ENCODE peak calls at places on chromosome 5, in ten cellular contexts. X is stomach, Y is breast epithelium, T is body of pancreas, W is SK-N-MC, L is heart right ventricle, R is right cardiac atrium, K is kidney, Z is cardiac muscle cell, B is Panc1. I is an unnamed sample.

GRCh38 chr5:83474170-83474796 is 2.7 kb downstream of the VCAN start:
- DNase-seq in T (peak), B (no peak), R (peak), W (no peak), K (peak), Y (peak), Z (peak), L (peak), X (peak), I (peak)

GRCh38 chr5:159866093-159866492 is 50.2 kb upstream of the ADRA1B start:
- DNase-seq in Y (no peak), R (no peak), B (no peak), W (no peak), K (no peak), Z (no peak), T (no peak), L (no peak), X (no peak), I (no peak)

GRCh38 chr5:16863380-16864007 is 72.6 kb downstream of the MYO10 start:
- DNase-seq in K (no peak), B (no peak), X (no peak), R (no peak), T (no peak), Y (no peak), Z (no peak), L (no peak), W (no peak), I (no peak)

GRCh38 chr5:131814990-131815389 is 18.2 kb upstream of the FNIP1 start:
- DNase-seq in T (no peak), B (peak), X (no peak), Y (no peak), L (no peak), Z (no peak), W (no peak), R (no peak), K (no peak), I (no peak)

GRCh38 chr5:172110921-172111873 is 76.8 kb downstream of the STK10 start:
- DNase-seq in L (no peak), T (no peak), W (no peak), R (peak), K (peak), Y (no peak), X (peak), B (no peak), Z (no peak), I (peak)

GRCh38 chr5:88355490-88356050 is 86.9 kb upstream of the TMEM161B start:
- DNase-seq in X (no peak), Z (no peak), Y (no peak), W (no peak), L (no peak), K (no peak), R (no peak), T (no peak), B (no peak), I (no peak)

GRCh38 chr5:67375606-67376005 is 179.0 kb upstream of the CD180 start:
- DNase-seq in X (no peak), T (no peak), Z (no peak), Y (no peak), R (no peak), K (no peak), L (no peak), W (no peak), B (no peak), I (no peak)

GRCh38 chr5:133244242-133244641 is 192.4 kb downstream of the HSPA4 start:
- DNase-seq in Z (no peak), K (no peak), X (no peak), L (no peak), R (no peak), B (no peak), Y (no peak), T (no peak), W (no peak), I (no peak)

GRCh38 chr5:139403418-139403786 is 487 bp downstream of the SPATA24 start:
- DNase-seq in K (no peak), L (no peak), R (no peak), X (no peak), W (no peak), B (no peak), T (no peak), Z (no peak), Y (no peak), I (no peak)

GRCh38 chr5:565782-566445 is 41.7 kb upstream of the SLC9A3 start:
- DNase-seq in X (no peak), L (no peak), T (no peak), R (no peak), B (no peak), W (no peak), K (peak), Z (no peak), Y (no peak), I (peak)

GRCh38 chr5:172567294-172567693 is 73.8 kb upstream of the NEURL1B start:
- DNase-seq in L (no peak), K (peak), B (no peak), T (no peak), Z (no peak), W (no peak), R (no peak), X (no peak), Y (no peak), I (no peak)

GRCh38 chr5:129216001-129216400 is 121.5 kb downstream of the ISOC1 start:
- DNase-seq in Z (no peak), X (no peak), Y (no peak), B (no peak), K (no peak), W (no peak), L (no peak), T (no peak), R (no peak), I (no peak)

GRCh38 chr5:84382363-84383295 is 2.1 kb downstream of the EDIL3 start:
- DNase-seq in L (peak), T (peak), X (no peak), R (peak), B (no peak), Y (peak), W (no peak), K (peak), Z (peak), I (peak)

GRCh38 chr5:127660048-127660733 is 11.3 kb downstream of the CTXN3 start:
- DNase-seq in K (no peak), Y (no peak), T (no peak), R (peak), W (no peak), X (no peak), Z (peak), B (no peak), L (peak), I (no peak)

GRCh38 chr5:122149691-122150090 is 20.3 kb downstream of the ZNF474 start:
- DNase-seq in W (no peak), Z (no peak), X (no peak), K (no peak), B (no peak), L (no peak), Y (no peak), R (no peak), T (no peak), I (no peak)

GRCh38 chr5:139885857-139886208 is 90.2 kb downstream of the PSD2 start:
- DNase-seq in T (no peak), R (no peak), L (no peak), K (no peak), Z (no peak), B (no peak), X (no peak), Y (no peak), W (no peak), I (no peak)

GRCh38 chr5:61311836-61312808 is 19.9 kb upstream of the ZSWIM6 start:
- DNase-seq in W (no peak), R (no peak), L (no peak), Y (no peak), T (no peak), X (no peak), K (no peak), B (peak), Z (no peak), I (no peak)

GRCh38 chr5:147686421-147686820 is 96.1 kb downstream of the JAKMIP2 start:
- DNase-seq in B (no peak), Y (no peak), R (no peak), L (no peak), X (no peak), T (no peak), W (no peak), Z (no peak), K (no peak), I (no peak)

GRCh38 chr5:51347704-51348103 is 35.5 kb upstream of the ISL1 start:
- DNase-seq in Y (no peak), W (peak), R (no peak), L (no peak), K (no peak), T (no peak), Z (no peak), B (no peak), X (no peak), I (no peak)

GRCh38 chr5:170681013-170681433 is 102.5 kb upstream of the GABRP start:
- DNase-seq in W (no peak), X (no peak), K (peak), B (no peak), R (peak), Z (peak), L (peak), Y (no peak), T (peak), I (no peak)
- H3K4me3 ChIP-seq in W (no peak), X (no peak), K (no peak), B (no peak), R (no peak), Z (no peak), L (no peak), Y (no peak), T (no peak), I (no peak)

DNA sequence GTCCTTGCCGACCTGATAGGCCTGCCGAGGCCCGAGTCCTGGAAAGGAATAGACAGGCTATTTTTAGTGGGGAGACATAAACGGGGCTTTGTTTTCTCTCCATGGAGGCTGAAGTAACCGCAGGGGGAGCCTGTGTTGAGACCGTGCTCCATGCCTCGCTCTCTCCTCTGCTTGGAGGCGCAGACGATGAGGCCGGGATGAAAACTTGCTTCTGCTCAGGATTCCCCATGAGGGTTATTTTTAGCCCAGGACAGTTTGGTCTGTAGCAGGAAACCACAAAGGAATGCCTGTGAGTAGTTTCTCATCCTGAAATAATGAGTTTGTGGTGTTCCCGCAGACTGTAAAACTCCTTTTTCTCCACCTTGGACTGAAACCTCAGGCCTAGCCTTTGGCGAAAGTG is 81.9 kb upstream of the RARS1 start:
- DNase-seq in W (no peak), L (no peak), Z (no peak), B (no peak), K (no peak), Y (peak), T (no peak), X (no peak), R (no peak), I (no peak)
- H3K27ac ChIP-seq in W (no peak), L (peak), Z (peak), B (no peak), K (no peak), Y (peak), T (no peak), X (no peak), R (no peak), I (no peak)

GRCh38 chr5:56819027-56819881 is 3.9 kb downstream of the MAP3K1 start:
- DNase-seq in X (no peak), W (no peak), L (no peak), R (no peak), T (no peak), Y (no peak), K (no peak), B (no peak), Z (no peak), I (no peak)

GRCh38 chr5:56817306-56817986 is 2.1 kb downstream of the MAP3K1 start:
- DNase-seq in R (no peak), X (no peak), L (no peak), W (no peak), T (no peak), Y (no peak), B (no peak), Z (no peak), K (no peak), I (no peak)

GRCh38 chr5:56816546-56817081 is 1.3 kb downstream of the MAP3K1 start:
- DNase-seq in B (no peak), Y (peak), W (no peak), K (peak), Z (peak), T (peak), X (peak), L (peak), R (peak), I (peak)

GRCh38 chr5:56815657-56816545 is 552 bp downstream of the MAP3K1 start:
- DNase-seq in T (peak), B (no peak), W (no peak), R (peak), K (peak), Z (peak), Y (peak), X (peak), L (peak), I (peak)

DNA sequence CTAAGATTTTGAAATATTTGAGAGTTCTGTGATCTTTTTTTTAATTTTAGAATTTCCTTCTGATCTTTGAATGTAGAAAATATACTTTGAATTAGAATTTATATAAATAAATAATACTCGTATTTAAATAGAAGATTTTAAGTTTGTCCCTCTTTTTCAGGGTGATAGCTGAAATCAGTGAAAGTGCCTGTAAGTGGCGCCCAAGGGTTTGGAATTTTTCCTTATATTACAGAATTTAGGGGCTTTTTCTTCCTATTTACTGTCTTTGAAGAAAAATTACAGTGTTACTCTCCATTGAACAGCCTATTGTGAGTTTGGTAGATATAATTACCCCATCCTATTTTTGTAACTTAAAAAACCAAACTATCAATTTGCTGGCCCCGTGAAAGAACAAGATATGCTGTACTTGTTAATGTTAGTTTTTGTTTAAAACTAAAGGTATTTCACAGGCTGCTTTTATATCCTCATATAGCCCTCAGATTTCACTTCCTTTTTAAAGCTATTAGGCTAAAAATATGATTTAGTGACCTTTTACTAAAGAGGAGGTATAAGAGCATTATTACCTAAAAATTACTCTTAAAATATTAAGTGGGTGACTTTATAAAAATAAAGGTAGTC is 3.2 kb downstream of the MAP3K1 start:
- DNase-seq in L (no peak), X (no peak), W (no peak), B (no peak), R (no peak), Y (no peak), T (no peak), Z (no peak), K (no peak), I (no peak)
- H3K4me3 ChIP-seq in L (peak), X (peak), W (peak), B (peak), R (peak), Y (peak), T (no peak), Z (peak), K (peak), I (no peak)

DNA sequence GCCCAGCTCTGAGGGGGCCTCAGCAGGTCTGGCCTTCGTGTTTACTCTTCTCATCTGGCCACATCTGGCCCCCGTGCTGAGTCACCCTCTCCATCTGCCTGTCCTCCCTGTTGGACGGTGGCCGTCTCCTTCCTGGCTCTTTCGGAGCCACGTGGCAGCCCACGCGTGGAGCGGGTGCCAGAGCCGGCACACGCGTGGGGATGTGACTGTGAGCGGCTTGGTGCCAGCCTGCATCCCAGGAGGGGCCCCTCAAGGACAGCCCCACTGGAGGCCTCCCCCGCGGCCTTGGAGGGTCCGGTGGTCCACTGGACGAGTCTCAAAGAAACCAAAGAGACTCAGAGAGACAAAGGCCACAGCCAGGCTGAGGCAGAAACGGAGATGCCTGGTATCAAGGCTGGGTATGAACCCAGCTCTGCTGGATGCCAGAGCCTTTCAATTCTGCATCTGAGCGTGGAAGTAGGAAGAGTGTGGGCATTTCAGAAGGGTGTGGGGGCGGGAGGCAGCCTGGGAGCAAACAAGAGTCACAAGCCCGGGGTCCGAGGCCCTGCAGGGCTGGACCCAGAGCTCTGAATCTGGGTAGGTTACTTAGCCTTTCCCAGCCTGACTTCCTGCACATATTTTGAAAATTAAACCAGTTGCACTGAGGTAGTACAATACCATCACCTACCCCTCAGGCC is 76.6 kb upstream of the UNC5A start:
- DNase-seq in W (no peak), R (no peak), K (no peak), Z (no peak), B (no peak), X (no peak), Y (no peak), T (no peak), L (no peak), I (no peak)
- H3K27ac ChIP-seq in W (no peak), R (no peak), K (no peak), Z (no peak), B (no peak), X (no peak), Y (no peak), T (no peak), L (no peak), I (no peak)

DNA sequence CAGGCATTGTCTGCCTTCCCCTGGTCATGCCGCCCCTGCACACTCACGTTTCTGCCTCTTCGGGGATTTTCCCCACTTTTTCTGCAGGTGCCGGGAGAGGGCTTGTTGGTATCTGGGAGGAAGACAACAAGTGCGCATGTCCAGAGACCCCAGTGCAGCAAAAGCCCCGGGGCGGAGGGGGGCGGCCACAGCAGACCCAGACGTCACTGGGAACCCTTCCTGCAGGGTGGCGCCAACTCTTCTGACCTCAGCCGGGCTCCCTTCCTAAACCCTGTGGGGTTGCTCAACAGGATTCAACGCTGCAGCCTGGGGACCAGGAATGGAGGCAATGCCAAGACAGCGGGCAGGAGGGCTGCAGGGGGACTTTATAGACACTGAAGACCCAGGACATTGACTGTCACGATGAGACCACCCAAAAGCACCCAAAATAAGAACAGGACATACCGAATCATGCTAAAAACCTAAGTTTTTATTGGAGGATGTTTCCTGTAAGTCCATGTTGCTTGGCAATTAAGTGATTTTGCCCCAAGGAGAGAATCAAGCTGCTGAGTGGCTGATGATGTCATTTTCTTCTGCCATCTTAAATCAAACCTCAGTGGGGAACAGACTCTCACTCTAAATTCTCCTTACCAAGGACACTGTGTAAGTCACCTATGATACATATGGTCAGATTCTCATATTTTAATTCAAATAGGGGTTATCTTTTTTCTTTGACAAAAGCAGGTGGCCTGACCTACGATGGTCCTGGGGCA is 62.9 kb upstream of the SIMC1 start:
- DNase-seq in L (no peak), B (no peak), X (no peak), K (no peak), Y (no peak), R (no peak), Z (no peak), W (no peak), T (no peak), I (no peak)
- H3K4me3 ChIP-seq in L (no peak), B (no peak), X (no peak), K (no peak), Y (no peak), R (no peak), Z (no peak), W (no peak), T (no peak), I (no peak)

DNA sequence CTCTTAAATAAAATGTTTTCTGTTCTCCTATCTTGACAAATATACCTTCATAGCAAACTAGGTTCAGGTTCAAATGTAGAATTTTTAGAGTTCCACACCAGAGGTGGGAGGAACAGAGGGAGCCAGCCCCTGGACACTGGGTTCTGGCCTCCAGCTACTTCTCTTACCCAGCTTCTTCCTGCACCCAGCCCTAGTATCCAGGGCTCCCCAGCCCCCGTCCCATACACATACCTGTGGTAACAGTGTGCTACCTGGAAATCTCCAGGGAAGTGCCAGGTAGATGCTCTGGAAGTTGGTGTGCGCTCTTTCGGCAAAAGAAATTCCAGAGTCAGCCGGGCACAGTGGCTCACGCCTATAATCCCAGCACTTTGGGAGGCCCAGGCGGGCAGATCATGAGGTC is 33.9 kb upstream of the IL6ST start:
- DNase-seq in Y (no peak), L (no peak), T (no peak), W (no peak), X (no peak), B (no peak), K (no peak), R (no peak), Z (no peak), I (no peak)
- H3K27ac ChIP-seq in Y (no peak), L (no peak), T (no peak), W (no peak), X (no peak), B (no peak), K (no peak), R (no peak), Z (no peak), I (no peak)

DNA sequence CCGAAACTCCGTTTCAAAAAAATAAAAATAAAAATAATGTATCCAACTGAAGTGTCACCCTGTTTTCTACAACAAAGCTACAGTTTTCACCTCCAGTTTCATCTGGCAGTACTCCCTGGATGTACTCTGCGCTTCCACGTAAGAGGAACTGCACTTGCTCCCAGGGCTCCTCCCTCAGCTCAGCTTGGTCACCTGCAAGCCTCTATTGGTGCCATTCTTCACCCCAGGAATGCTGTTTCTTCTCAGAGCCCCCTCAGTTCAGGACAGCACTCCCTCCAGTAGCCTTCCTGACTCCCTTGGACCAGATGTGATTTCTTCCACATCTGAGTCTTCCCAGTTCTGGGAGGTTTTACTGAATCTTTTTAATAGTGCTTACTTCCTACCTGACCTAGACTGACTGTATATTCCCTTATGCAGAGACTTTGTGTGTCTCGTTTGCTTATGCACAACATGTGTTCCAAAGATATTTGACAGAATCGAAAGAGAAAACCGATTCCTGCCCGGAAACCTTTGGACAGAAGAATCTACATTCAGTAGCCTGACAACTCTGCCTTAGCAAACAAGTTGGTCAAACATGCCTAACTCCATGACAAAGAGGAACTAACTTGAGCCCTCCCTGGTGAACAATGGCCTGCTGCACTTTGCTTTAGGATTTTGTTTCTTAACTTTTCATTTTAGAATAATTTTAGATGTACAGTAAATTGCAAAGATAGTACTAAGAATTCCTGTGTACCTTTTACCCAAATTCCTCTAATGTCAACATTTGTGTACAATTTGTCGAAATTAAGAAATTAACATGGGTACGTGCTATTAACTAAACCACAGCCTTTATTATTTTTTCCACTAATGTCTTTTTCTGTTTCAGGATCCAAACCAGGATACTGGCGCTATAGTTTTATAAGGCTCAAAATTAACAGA is 814 bp downstream of the CCDC125 start:
- DNase-seq in T (peak), W (no peak), X (peak), L (no peak), Y (no peak), Z (no peak), K (no peak), R (no peak), B (no peak), I (peak)
- H3K4me3 ChIP-seq in T (peak), W (peak), X (peak), L (peak), Y (peak), Z (peak), K (peak), R (peak), B (peak), I (peak)

I was measured in colonic mucosa.